ENCODE peak calls at places on chromosomes 6 and 20, in four cellular contexts. J is GM12878, Y is K562, E is HL-60. N is an unnamed sample.

GRCh38 chr6:170135821-170136471 is 154.9 kb downstream of the DLL1 start:
- DNase-seq in Y (no peak), E (no peak), J (no peak), N (no peak)

GRCh38 chr20:13991311-13991710 is 897 bp upstream of the SEL1L2 start:
- DNase-seq in Y (no peak), E (no peak), J (no peak), N (no peak)

GRCh38 chr20:32080783-32081182 is 28.7 kb upstream of the TM9SF4 start:
- DNase-seq in J (no peak), E (no peak), Y (no peak), N (no peak)

GRCh38 chr6:142009647-142010046 is 123.1 kb upstream of the GJE1 start:
- DNase-seq in E (no peak), J (no peak), Y (peak; percentile 48), N (no peak)

GRCh38 chr6:54519161-54519560 is 210.9 kb downstream of the TINAG start:
- DNase-seq in Y (no peak), J (no peak), E (no peak), N (no peak)

GRCh38 chr6:111844921-111845320 is 28.3 kb downstream of the FYN start:
- DNase-seq in E (no peak), J (no peak), Y (no peak), N (no peak)

GRCh38 chr6:46098678-46099077 is 31.1 kb upstream of the ENPP4 start:
- DNase-seq in E (no peak), J (no peak), Y (no peak), N (no peak)

GRCh38 chr20:31839782-31840487 is 5.5 kb downstream of the FOXS1 start:
- DNase-seq in J (no peak), E (no peak), Y (no peak), N (no peak)

GRCh38 chr6:43771210-43771857 is 1.3 kb downstream of the VEGFA start:
- DNase-seq in J (no peak), E (peak; percentile 70), Y (peak; percentile 77), N (peak; percentile 58)

GRCh38 chr20:17660667-17661066 is 21.4 kb downstream of the RRBP1 start:
- DNase-seq in E (no peak), Y (peak; percentile 31), J (no peak), N (no peak)

GRCh38 chr6:83518946-83519489 is 6.7 kb downstream of the PRSS35 start:
- DNase-seq in J (no peak), E (no peak), Y (no peak), N (no peak)

GRCh38 chr6:56984374-56984773 is 29.5 kb downstream of the BEND6 start:
- DNase-seq in E (peak; percentile 34), Y (no peak), J (no peak), N (no peak)

GRCh38 chr6:115545410-115545986 is 515.2 kb downstream of the FRK start:
- DNase-seq in E (no peak), Y (no peak), J (no peak), N (no peak)

GRCh38 chr6:42224222-42225042 is 6.8 kb upstream of the MRPS10 start:
- DNase-seq in J (peak; percentile 94), E (no peak), Y (no peak), N (no peak)

GRCh38 chr6:112938656-112939055 is 591.5 kb downstream of the RFPL4B start:
- DNase-seq in E (no peak), Y (no peak), J (no peak), N (no peak)

GRCh38 chr6:11328613-11329247 is 96.3 kb upstream of the NEDD9 start:
- DNase-seq in J (no peak), E (no peak), Y (no peak), N (no peak)

GRCh38 chr6:70685494-70686180 is 18.0 kb downstream of the SMAP1 start:
- DNase-seq in J (no peak), Y (no peak), E (no peak), N (no peak)

GRCh38 chr6:47446974-47447373 is 30.6 kb upstream of the CD2AP start:
- DNase-seq in E (no peak), J (no peak), Y (no peak), N (no peak)

GRCh38 chr6:33962673-33963072 is 158.9 kb upstream of the MLN start:
- DNase-seq in E (no peak), J (no peak), Y (no peak), N (no peak)

GRCh38 chr6:165663736-165664552 is 903 bp upstream of the PDE10A start:
- DNase-seq in Y (no peak), J (no peak), E (no peak), N (no peak)

GRCh38 chr6:70208235-70208790 is 94.6 kb downstream of the COL9A1 start:
- DNase-seq in J (no peak), Y (no peak), E (no peak), N (no peak)

GRCh38 chr6:153129873-153130514 is 1.1 kb downstream of the RGS17 start:
- DNase-seq in Y (no peak), J (no peak), E (no peak), N (no peak)

GRCh38 chr6:69138893-69139494 is 503.9 kb downstream of the ADGRB3 start:
- DNase-seq in J (no peak), Y (no peak), E (no peak), N (no peak)

GRCh38 chr6:133947302-133947900 is 5.6 kb upstream of the TBPL1 start:
- DNase-seq in Y (no peak), E (no peak), J (no peak), N (no peak)

GRCh38 chr6:44228433-44228832 is 5.0 kb downstream of the SLC29A1 start:
- DNase-seq in Y (no peak), E (no peak), J (no peak), N (no peak)

GRCh38 chr6:41074692-41075436 is 2.1 kb downstream of the NFYA start:
- DNase-seq in J (no peak), E (no peak), Y (no peak), N (no peak)
- TF ChIP-seq SPI1 in J (no peak), E (no peak), Y (no peak), N (no peak)

DNA sequence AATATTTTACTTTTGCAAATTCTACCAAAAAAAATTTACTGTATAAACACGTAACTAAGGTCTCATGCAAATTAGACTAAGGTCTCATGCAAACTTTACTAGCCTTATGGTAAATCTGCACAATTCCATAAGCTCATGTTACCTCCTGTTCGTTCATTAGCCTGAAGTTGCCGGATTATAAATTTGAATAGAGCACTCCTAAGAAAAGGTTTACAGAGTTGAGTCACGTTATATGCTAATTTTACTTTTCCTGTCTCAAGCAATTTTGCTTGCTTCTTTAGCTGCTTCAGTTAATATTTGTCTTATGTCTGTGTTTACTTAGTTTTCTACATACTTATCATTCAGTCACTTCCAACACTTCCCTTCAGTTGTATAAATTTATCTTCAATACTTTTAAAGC is 1434.0 kb upstream of the EYS start:
- DNase-seq in Y (no peak), E (no peak), J (no peak), N (no peak)
- TF ChIP-seq SPI1 in Y (no peak), E (no peak), J (no peak), N (no peak)

GRCh38 chr20:24365685-24366084 is 103.7 kb upstream of the SYNDIG1 start:
- DNase-seq in Y (no peak), J (no peak), E (no peak), N (no peak)

GRCh38 chr20:24368253-24368652 is 101.2 kb upstream of the SYNDIG1 start:
- DNase-seq in Y (no peak), J (no peak), E (no peak), N (no peak)

GRCh38 chr20:24370911-24371695 is 98.3 kb upstream of the SYNDIG1 start:
- DNase-seq in Y (no peak), E (no peak), J (no peak), N (no peak)

GRCh38 chr20:24366605-24367004 is 102.8 kb upstream of the SYNDIG1 start:
- DNase-seq in E (no peak), Y (no peak), J (no peak), N (no peak)

GRCh38 chr20:24370249-24370648 is 99.2 kb upstream of the SYNDIG1 start:
- DNase-seq in Y (no peak), J (no peak), E (no peak), N (no peak)
- TF ChIP-seq SPI1 in Y (no peak), J (no peak), E (no peak), N (no peak)

GRCh38 chr6:149906405-149906804 is 8.5 kb upstream of the RAET1E start:
- DNase-seq in Y (no peak), E (no peak), J (no peak), N (no peak)
- TF ChIP-seq SPI1 in Y (no peak), E (no peak), J (no peak), N (no peak)

DNA sequence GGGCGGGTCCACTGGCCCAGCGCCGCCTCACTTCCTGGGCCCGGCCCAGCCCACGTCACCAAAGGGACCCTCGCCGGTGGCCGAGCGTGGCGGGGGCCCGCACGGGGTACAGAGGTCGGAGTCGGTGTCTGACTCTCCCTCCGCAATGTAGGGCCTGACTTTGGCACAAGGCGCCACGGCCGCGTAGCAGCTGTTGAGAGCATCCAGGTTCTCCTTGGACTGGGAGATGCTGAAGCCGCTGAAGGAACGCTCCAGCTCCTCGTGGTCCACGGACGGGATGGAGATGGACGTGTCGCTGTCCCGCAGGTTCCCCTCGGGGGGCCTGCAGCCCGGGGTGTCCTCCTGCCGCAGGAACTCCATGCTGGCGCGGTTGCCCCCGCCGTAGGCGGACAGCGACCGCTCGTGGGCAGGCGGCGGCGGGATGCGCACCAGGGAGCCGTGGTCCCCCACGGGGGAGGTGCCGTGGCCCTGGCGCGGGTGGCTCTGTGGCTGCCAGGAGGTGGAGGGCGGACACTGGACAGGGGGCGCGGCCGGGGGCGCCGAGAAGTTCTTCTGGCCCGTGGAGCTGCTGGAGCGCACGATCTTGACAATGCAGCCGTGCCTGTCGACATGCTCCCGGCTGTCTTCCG is 45.6 kb upstream of the CHRNA4 start:
- DNase-seq in Y (no peak), E (no peak), J (no peak), N (no peak)
- TF ChIP-seq SPI1 in Y (no peak), E (no peak), J (no peak), N (no peak)

DNA sequence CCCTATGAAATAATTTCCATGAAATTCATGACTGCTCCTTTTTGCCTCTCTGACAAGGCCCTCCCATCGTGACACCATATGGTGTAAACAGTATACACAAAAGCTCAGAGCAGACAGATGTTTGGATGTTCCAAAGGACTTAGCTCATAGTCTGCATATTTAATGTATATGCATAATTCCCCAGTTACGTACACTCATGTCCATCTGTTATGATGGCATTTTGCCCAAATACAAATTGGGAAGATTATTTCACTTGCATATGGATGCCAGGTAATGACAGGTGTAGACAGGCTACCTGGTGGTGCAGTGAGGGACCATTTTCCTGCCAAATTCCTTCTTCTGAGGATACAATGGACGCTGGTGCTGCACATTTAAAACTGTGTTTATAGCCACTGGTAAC is 376.5 kb downstream of the KHDRBS2 start:
- DNase-seq in J (no peak), Y (no peak), E (no peak), N (no peak)
- TF ChIP-seq SPI1 in J (no peak), Y (no peak), E (no peak), N (no peak)

GRCh38 chr6:137104926-137105325 is 60.2 kb upstream of the IL20RA start:
- DNase-seq in E (no peak), J (no peak), Y (no peak), N (no peak)
- TF ChIP-seq SPI1 in E (no peak), J (no peak), Y (no peak), N (no peak)